ENCODE peak calls at places on chromosomes 12 and 14, in six cellular contexts. V is pancreas, T is fibroblast of mammary gland, U is fibroblast of the aortic adventitia, P is lower leg skin, O is HepG2. F is an unnamed sample.
A peak's percentile ranks its signal among the peaks of the same experiment; 100 is the strongest.

GRCh38 chr12:6226002-6226700 is 26.0 kb downstream of the CD9 start:
- DNase-seq in V (no peak), T (peak; percentile 82), U (peak; percentile 98), P (no peak), O (peak; percentile 77), F (no peak)

GRCh38 chr12:31876568-31877424 is 82.4 kb upstream of the RESF1 start:
- DNase-seq in V (no peak), T (no peak), U (no peak), P (no peak), O (no peak), F (no peak)

GRCh38 chr12:110249716-110250225 is 31.3 kb upstream of the ATP2A2 start:
- DNase-seq in V (no peak), T (no peak), U (no peak), P (peak; percentile 74), O (peak; percentile 74), F (peak; percentile 69)

GRCh38 chr12:3458041-3458440 is 33.0 kb upstream of the PRMT8 start:
- DNase-seq in V (no peak), T (peak; percentile 8), U (no peak), P (no peak), O (no peak), F (no peak)

GRCh38 chr14:77044776-77045569 is 16.5 kb upstream of the IRF2BPL start:
- DNase-seq in V (no peak), T (peak; percentile 90), U (peak; percentile 96), P (peak; percentile 93), O (peak; percentile 74), F (no peak)

GRCh38 chr12:109930028-109930800 is 30.1 kb downstream of the TCHP start:
- DNase-seq in V (peak; percentile 76), T (no peak), U (peak; percentile 3), P (no peak), O (no peak), F (no peak)

GRCh38 chr12:104627975-104628322 is 171.2 kb downstream of the CHST11 start:
- DNase-seq in V (no peak), T (no peak), U (no peak), P (no peak), O (no peak), F (no peak)

GRCh38 chr14:100052819-100053218 is 12.4 kb upstream of the EVL start:
- DNase-seq in V (no peak), T (no peak), U (no peak), P (no peak), O (no peak), F (no peak)

GRCh38 chr12:103279444-103279843 is 216.3 kb downstream of the C12orf42 start:
- DNase-seq in V (no peak), T (no peak), U (no peak), P (no peak), O (no peak), F (no peak)

GRCh38 chr12:2003676-2004112 is 563 bp downstream of the DCP1B start:
- DNase-seq in V (peak; percentile 3), T (peak; percentile 30), U (peak; percentile 48), P (no peak), O (no peak), F (no peak)

GRCh38 chr14:104295681-104296387 is 157.4 kb downstream of the KIF26A start:
- DNase-seq in V (peak; percentile 0), T (no peak), U (no peak), P (peak; percentile 70), O (no peak), F (no peak)

GRCh38 chr12:132321321-132322118 is 7.9 kb downstream of the GALNT9 start:
- DNase-seq in V (no peak), T (no peak), U (no peak), P (no peak), O (no peak), F (no peak)

GRCh38 chr12:69987453-69988102 is 162.6 kb downstream of the MYRFL start:
- DNase-seq in V (peak; percentile 56), T (peak; percentile 92), U (peak; percentile 99), P (no peak), O (peak; percentile 24), F (peak; percentile 80)

GRCh38 chr12:51793201-51793600 is 55.3 kb downstream of the FIGNL2 start:
- DNase-seq in V (no peak), T (peak; percentile 45), U (peak; percentile 19), P (no peak), O (no peak), F (no peak)

GRCh38 chr12:94265521-94265920 is 117.1 kb downstream of the PLXNC1 start:
- DNase-seq in V (no peak), T (peak; percentile 42), U (peak; percentile 17), P (no peak), O (no peak), F (no peak)

GRCh38 chr14:105292810-105293711 is 7.7 kb downstream of the BRF1 start:
- DNase-seq in V (no peak), T (no peak), U (no peak), P (no peak), O (no peak), F (no peak)

GRCh38 chr12:4449862-4450222 is 4.2 kb upstream of the FGF6 start:
- DNase-seq in V (peak; percentile 22), T (peak; percentile 7), U (no peak), P (peak; percentile 50), O (no peak), F (no peak)

GRCh38 chr12:67921286-67921685 is 68.0 kb upstream of the IFNG-AS1 start:
- DNase-seq in V (no peak), T (peak; percentile 27), U (no peak), P (no peak), O (no peak), F (no peak)

GRCh38 chr14:41280745-41281144 is 325.9 kb upstream of the LRFN5 start:
- DNase-seq in V (no peak), T (peak; percentile 55), U (peak; percentile 22), P (no peak), O (no peak), F (no peak)

GRCh38 chr14:55317907-55318306 is 46.7 kb downstream of the FBXO34 start:
- DNase-seq in V (no peak), T (no peak), U (no peak), P (no peak), O (no peak), F (no peak)

GRCh38 chr12:93626160-93626559 is 51.0 kb upstream of the CRADD start:
- DNase-seq in V (no peak), T (no peak), U (no peak), P (no peak), O (no peak), F (no peak)

GRCh38 chr12:27987311-27987710 is 14.8 kb upstream of the PTHLH start:
- DNase-seq in V (no peak), T (no peak), U (no peak), P (no peak), O (no peak), F (no peak)

GRCh38 chr12:80099259-80099658 is at the start of gene OTOGL:
- DNase-seq in V (no peak), T (no peak), U (no peak), P (no peak), O (no peak), F (no peak)

DNA sequence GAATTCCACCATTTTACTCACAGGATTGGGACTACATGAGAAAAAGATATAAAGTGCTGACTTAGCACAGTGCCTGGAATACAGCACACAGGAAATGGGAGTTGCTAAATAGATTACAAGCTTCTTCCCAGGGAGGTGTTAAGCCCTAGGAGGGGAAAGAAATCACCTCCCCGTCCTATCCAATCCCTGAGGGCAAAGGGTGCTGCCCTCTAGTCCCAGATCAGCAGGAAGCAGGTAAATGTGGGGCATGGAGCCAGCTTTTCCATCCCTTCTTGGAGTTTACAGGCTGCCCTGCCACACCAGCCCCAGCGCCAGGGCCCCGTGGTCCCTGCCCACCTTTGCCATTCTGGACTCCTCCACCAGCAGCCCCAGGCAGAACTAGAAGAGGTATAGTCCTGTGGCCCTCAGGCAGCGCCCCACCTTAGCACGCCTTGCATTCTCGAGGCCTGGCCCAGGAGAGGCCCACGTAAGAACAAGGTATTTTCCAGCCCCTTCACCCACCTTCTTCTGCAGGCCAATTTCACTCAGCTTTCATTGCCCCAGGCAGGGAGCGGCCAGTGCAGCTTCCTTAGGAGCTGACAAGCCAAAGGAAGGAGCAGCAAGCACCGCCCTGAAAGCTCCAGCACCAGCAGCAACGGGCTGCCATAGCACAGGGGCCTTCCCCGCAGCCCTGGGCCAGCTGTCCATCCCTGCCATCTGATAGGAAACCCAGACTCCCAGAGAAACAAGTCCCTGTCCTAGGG is 28.8 kb upstream of the RPLP0 start:
- DNase-seq in V (no peak), T (peak; percentile 54), U (peak; percentile 56), P (no peak), O (no peak), F (no peak)
- H3K4me3 ChIP-seq in V (no peak overlapping the region), T (no peak overlapping the region), U (peak overlapping the region; percentile 25), P (no peak overlapping the region), O (peak overlapping the region; percentile 35), F (no peak overlapping the region)

GRCh38 chr12:53928054-53928879 is 10.4 kb upstream of the HOXC13 start:
- DNase-seq in V (no peak), T (no peak), U (no peak), P (no peak), O (no peak), F (no peak)

GRCh38 chr12:53929527-53929926 is 9.1 kb upstream of the HOXC13 start:
- DNase-seq in V (no peak), T (no peak), U (no peak), P (no peak), O (no peak), F (no peak)

GRCh38 chr12:53930591-53931255 is 7.9 kb upstream of the HOXC13 start:
- DNase-seq in V (no peak), T (no peak), U (no peak), P (no peak), O (no peak), F (no peak)

GRCh38 chr12:53925006-53925405 is 13.6 kb upstream of the HOXC13 start:
- DNase-seq in V (no peak), T (no peak), U (no peak), P (no peak), O (no peak), F (no peak)

DNA sequence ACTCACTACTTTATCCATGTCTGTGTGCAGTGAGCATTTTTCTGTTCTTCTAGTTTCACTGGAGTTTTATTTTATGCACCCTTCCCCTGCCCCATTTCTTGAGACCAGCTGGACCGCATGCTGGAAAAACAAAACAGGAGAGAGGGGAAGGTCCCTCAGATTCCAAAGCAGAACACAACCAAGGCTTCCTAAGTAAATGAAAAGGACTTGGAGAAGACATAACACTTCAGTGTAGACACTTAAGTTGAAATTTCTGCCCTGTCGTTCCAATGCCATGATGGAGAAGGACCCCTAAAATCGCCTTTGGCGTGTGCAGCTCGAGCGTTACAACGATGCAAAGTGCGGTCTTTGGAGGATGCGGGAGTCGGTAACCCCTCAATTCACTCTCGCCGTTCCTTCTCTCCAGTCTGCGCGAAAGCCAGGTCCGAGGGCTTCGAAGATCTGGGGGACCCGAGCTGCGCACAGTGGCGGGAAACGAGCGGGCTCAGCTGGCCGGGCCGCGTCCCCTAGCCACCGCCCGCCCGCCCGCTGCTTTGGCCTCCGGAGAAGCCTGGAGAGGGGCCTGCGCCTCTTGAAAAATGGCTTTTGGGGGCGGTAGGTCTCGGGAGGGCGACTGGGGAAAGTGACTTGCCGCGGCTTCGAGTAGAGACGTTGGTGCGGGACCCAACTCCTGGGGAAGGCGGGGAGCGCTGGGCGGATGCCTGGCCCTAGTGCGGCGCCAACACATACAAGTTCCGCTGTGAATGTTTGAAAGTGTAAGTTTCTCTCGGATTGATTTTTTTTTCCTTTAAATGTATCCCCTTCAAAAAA is 11.2 kb upstream of the HOXC13 start:
- DNase-seq in V (no peak), T (no peak), U (no peak), P (no peak), O (no peak), F (no peak)
- TF ChIP-seq CTCF in V (no peak), T (no peak), U (no peak), P (no peak), O (no peak), F (no peak)

GRCh38 chr14:24179294-24179960 is 7.5 kb downstream of the REC8 start:
- DNase-seq in V (no peak), T (no peak), U (no peak), P (no peak), O (no peak), F (no peak)
- H3K4me3 ChIP-seq in V (no peak overlapping the region), T (no peak overlapping the region), U (no peak overlapping the region), P (no peak overlapping the region), O (no peak overlapping the region), F (no peak overlapping the region)

GRCh38 chr12:38053655-38054464 is 262.7 kb upstream of the ALG10B start:
- DNase-seq in V (peak; percentile 48), T (no peak), U (no peak), P (no peak), O (peak; percentile 70), F (no peak)
- TF ChIP-seq CTCF in V (peak; percentile 43), T (no peak), U (no peak), P (no peak), O (peak; percentile 95), F (no peak)

F was measured in kidney epithelial cell.